ENCODE peak calls at places on chromosomes 13 and 19, in five cellular contexts. One of them, this sample, is unnamed. For H3K36me3, the result is how much of the 10 kb centered on the place peaks cover.

GRCh38 chr19:11550265-11550664 is 8.8 kb downstream of the ELOF1 start:
- DNase-seq in stomach: no peak
- DNase-seq in cardiac muscle cell: no peak
- DNase-seq in HCT116: no peak
- DNase-seq in heart right ventricle: no peak
- DNase-seq in this sample: peak

GRCh38 chr13:95569966-95570365 is 17.4 kb downstream of the CLDN10 start:
- DNase-seq in heart right ventricle: no peak
- DNase-seq in HCT116: no peak
- DNase-seq in stomach: no peak
- DNase-seq in cardiac muscle cell: no peak
- DNase-seq in this sample: no peak

GRCh38 chr19:13604902-13605586 is 98.8 kb upstream of the CACNA1A start:
- DNase-seq in HCT116: no peak
- DNase-seq in stomach: no peak
- DNase-seq in cardiac muscle cell: no peak
- DNase-seq in heart right ventricle: no peak
- DNase-seq in this sample: no peak

GRCh38 chr13:33017410-33017929 is 1.2 kb downstream of the KL start:
- DNase-seq in HCT116: no peak
- DNase-seq in cardiac muscle cell: peak
- DNase-seq in heart right ventricle: peak
- DNase-seq in stomach: peak
- DNase-seq in this sample: peak

GRCh38 chr19:45645631-45646344 is 6.6 kb upstream of the EML2 start:
- DNase-seq in stomach: peak
- DNase-seq in HCT116: peak
- DNase-seq in cardiac muscle cell: peak
- DNase-seq in heart right ventricle: peak
- DNase-seq in this sample: peak

GRCh38 chr19:3024509-3024869 is 4.6 kb downstream of the TLE2 start:
- DNase-seq in cardiac muscle cell: no peak
- DNase-seq in HCT116: no peak
- DNase-seq in stomach: no peak
- DNase-seq in heart right ventricle: no peak
- DNase-seq in this sample: no peak

GRCh38 chr19:55358943-55359908 is 3.8 kb downstream of the GARIN5B start:
- DNase-seq in stomach: no peak
- DNase-seq in cardiac muscle cell: no peak
- DNase-seq in heart right ventricle: no peak
- DNase-seq in HCT116: no peak
- DNase-seq in this sample: no peak

GRCh38 chr19:8494158-8494557 is 8.3 kb downstream of the PRAM1 start:
- DNase-seq in heart right ventricle: no peak
- DNase-seq in cardiac muscle cell: no peak
- DNase-seq in HCT116: no peak
- DNase-seq in stomach: no peak
- DNase-seq in this sample: no peak

GRCh38 chr13:40023608-40024577 is 368.4 kb downstream of the COG6 start:
- DNase-seq in HCT116: no peak
- DNase-seq in heart right ventricle: no peak
- DNase-seq in cardiac muscle cell: no peak
- DNase-seq in stomach: no peak
- DNase-seq in this sample: no peak

GRCh38 chr13:66657165-66657895 is 572.8 kb downstream of the PCDH9 start:
- DNase-seq in cardiac muscle cell: no peak
- DNase-seq in HCT116: peak
- DNase-seq in heart right ventricle: peak
- DNase-seq in stomach: peak
- DNase-seq in this sample: peak

GRCh38 chr13:37598572-37598971 is at the start of gene POSTN:
- DNase-seq in cardiac muscle cell: peak
- DNase-seq in heart right ventricle: no peak
- DNase-seq in stomach: no peak
- DNase-seq in HCT116: no peak
- DNase-seq in this sample: no peak

GRCh38 chr13:75818181-75819110 is 182.3 kb downstream of the LMO7 start:
- DNase-seq in stomach: no peak
- DNase-seq in heart right ventricle: no peak
- DNase-seq in cardiac muscle cell: no peak
- DNase-seq in HCT116: no peak
- DNase-seq in this sample: no peak

GRCh38 chr19:13396256-13397080 is 109.8 kb downstream of the CACNA1A start:
- DNase-seq in stomach: no peak
- DNase-seq in HCT116: peak
- DNase-seq in heart right ventricle: peak
- DNase-seq in cardiac muscle cell: peak
- DNase-seq in this sample: peak

GRCh38 chr13:109412232-109412935 is 374.0 kb downstream of the IRS2 start:
- DNase-seq in heart right ventricle: peak
- DNase-seq in HCT116: peak
- DNase-seq in stomach: peak
- DNase-seq in cardiac muscle cell: peak
- DNase-seq in this sample: peak

GRCh38 chr13:57629391-57629804 is 2.1 kb upstream of the PCDH17 start:
- DNase-seq in cardiac muscle cell: no peak
- DNase-seq in stomach: no peak
- DNase-seq in HCT116: no peak
- DNase-seq in heart right ventricle: peak
- DNase-seq in this sample: no peak

GRCh38 chr19:48784527-48784926 is 26.3 kb downstream of the BCAT2 start:
- DNase-seq in cardiac muscle cell: peak
- DNase-seq in stomach: no peak
- DNase-seq in HCT116: no peak
- DNase-seq in heart right ventricle: no peak
- DNase-seq in this sample: no peak

GRCh38 chr13:40152145-40152544 is 496.7 kb downstream of the COG6 start:
- DNase-seq in HCT116: peak
- DNase-seq in stomach: no peak
- DNase-seq in cardiac muscle cell: no peak
- DNase-seq in heart right ventricle: no peak
- DNase-seq in this sample: no peak

DNA sequence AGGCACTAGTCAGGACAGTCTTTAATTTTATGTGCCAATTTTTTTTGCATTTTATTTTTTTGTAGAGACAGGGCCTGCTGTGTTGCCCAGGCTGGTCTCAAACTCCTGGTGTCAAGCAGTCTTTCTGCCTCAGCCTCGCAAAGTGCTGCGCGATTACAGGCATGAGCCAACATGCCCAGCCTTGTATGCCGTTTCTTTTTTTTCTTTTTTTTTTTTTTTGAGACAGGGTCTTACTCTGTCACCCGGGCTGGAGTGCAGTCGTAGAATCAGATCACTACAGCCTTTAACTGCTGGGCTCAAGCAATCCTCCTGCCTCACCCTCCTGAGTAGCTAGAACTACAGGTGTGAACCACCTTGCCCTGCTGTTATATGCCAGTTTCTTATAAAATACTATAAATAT is 26.4 kb downstream of the BORA start:
- DNase-seq in cardiac muscle cell: no peak
- DNase-seq in heart right ventricle: no peak
- DNase-seq in HCT116: no peak
- DNase-seq in stomach: no peak
- DNase-seq in this sample: no peak
- H3K36me3 ChIP-seq in cardiac muscle cell: under half
- H3K36me3 ChIP-seq in heart right ventricle: under half
- H3K36me3 ChIP-seq in HCT116: half or more
- H3K36me3 ChIP-seq in stomach: half or more
- H3K36me3 ChIP-seq in this sample: under half

GRCh38 chr13:111460548-111461444 is 140.4 kb downstream of the TEX29 start:
- DNase-seq in heart right ventricle: no peak
- DNase-seq in HCT116: peak
- DNase-seq in stomach: no peak
- DNase-seq in cardiac muscle cell: peak
- DNase-seq in this sample: no peak
- TF ChIP-seq CTCF in heart right ventricle: peak
- TF ChIP-seq CTCF in HCT116: peak
- TF ChIP-seq CTCF in stomach: no peak
- TF ChIP-seq CTCF in cardiac muscle cell: peak
- TF ChIP-seq CTCF in this sample: no peak

DNA sequence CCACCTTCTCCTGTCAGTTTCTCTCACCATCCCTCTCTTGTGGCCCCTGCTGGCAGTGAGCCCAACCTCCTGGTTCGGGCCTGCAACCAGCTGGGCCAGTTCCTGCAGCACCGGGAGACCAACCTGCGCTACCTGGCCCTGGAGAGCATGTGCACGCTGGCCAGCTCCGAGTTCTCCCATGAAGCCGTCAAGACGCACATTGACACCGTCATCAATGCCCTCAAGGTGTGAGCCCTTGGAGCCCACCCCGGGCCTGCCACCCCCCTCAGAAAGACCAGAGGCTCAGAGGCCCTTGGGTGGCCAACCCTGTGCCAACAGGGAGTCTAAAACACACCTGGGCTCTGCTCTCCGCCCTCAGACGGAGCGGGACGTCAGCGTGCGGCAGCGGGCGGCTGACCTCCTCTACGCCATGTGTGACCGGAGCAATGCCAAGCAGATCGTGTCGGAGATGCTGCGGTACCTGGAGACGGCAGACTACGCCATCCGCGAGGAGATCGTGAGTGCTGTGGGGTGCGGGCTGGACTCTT is 13.8 kb downstream of the FUZ start:
- DNase-seq in heart right ventricle: no peak
- DNase-seq in cardiac muscle cell: no peak
- DNase-seq in stomach: no peak
- DNase-seq in HCT116: no peak
- DNase-seq in this sample: no peak
- H3K36me3 ChIP-seq in heart right ventricle: half or more
- H3K36me3 ChIP-seq in cardiac muscle cell: under half
- H3K36me3 ChIP-seq in stomach: half or more
- H3K36me3 ChIP-seq in HCT116: under half
- H3K36me3 ChIP-seq in this sample: under half

GRCh38 chr19:36330226-36330625 is 48.8 kb downstream of the ZFP14 start:
- DNase-seq in stomach: no peak
- DNase-seq in HCT116: no peak
- DNase-seq in heart right ventricle: no peak
- DNase-seq in cardiac muscle cell: no peak
- DNase-seq in this sample: no peak

GRCh38 chr19:36331353-36332228 is 47.4 kb downstream of the ZFP14 start:
- DNase-seq in HCT116: no peak
- DNase-seq in heart right ventricle: peak
- DNase-seq in stomach: peak
- DNase-seq in cardiac muscle cell: peak
- DNase-seq in this sample: peak
- TF ChIP-seq CTCF in HCT116: no peak
- TF ChIP-seq CTCF in heart right ventricle: no peak
- TF ChIP-seq CTCF in stomach: no peak
- TF ChIP-seq CTCF in cardiac muscle cell: no peak
- TF ChIP-seq CTCF in this sample: no peak

GRCh38 chr13:46509981-46510380 is 43.0 kb upstream of the LRCH1 start:
- DNase-seq in stomach: no peak
- DNase-seq in cardiac muscle cell: no peak
- DNase-seq in HCT116: no peak
- DNase-seq in heart right ventricle: no peak
- DNase-seq in this sample: no peak
- H3K36me3 ChIP-seq in stomach: under half
- H3K36me3 ChIP-seq in cardiac muscle cell: under half
- H3K36me3 ChIP-seq in HCT116: under half
- H3K36me3 ChIP-seq in heart right ventricle: under half
- H3K36me3 ChIP-seq in this sample: under half

This sample was measured in uterus.